ENCODE peak calls at places on chromosomes 11 and 22, in six cellular contexts. L is CD8-positive, alpha-beta memory T cell; S is naive thymus-derived CD4-positive, alpha-beta T cell; A is HepG2; U is adipocyte; T is tibial nerve. W is an unnamed sample. For H3K36me3, the result is how much of the 10 kb centered on the place peaks cover.

GRCh38 chr11:1852885-1853284 is at the start of gene LSP1:
- DNase-seq in L (peak), T (no peak), S (peak), A (no peak), U (no peak), W (no peak)

GRCh38 chr22:41429232-41429945 is 17.2 kb downstream of the TOB2 start:
- DNase-seq in A (no peak), S (no peak), U (no peak), L (no peak), T (no peak), W (no peak)

GRCh38 chr11:63747006-63747405 is 21.6 kb downstream of the ZFTA start:
- DNase-seq in S (no peak), A (no peak), U (peak), T (no peak), L (no peak), W (no peak)

GRCh38 chr11:112241486-112241885 is 15.3 kb downstream of the PTS start:
- DNase-seq in U (peak), S (no peak), A (peak), L (no peak), T (no peak), W (no peak)

GRCh38 chr11:33695051-33695566 is 5.5 kb downstream of the C11orf91 start:
- DNase-seq in L (no peak), A (peak), S (no peak), T (no peak), U (no peak), W (no peak)

GRCh38 chr11:78424334-78425270 is 7.0 kb upstream of the GAB2 start:
- DNase-seq in A (no peak), L (no peak), T (no peak), S (no peak), U (peak), W (no peak)

GRCh38 chr22:41217553-41218157 is 12.5 kb downstream of the L3MBTL2 start:
- DNase-seq in U (peak), S (peak), A (no peak), L (peak), T (peak), W (no peak)

GRCh38 chr11:11857769-11858168 is 16.0 kb downstream of the USP47 start:
- DNase-seq in S (no peak), T (no peak), L (peak), U (no peak), A (peak), W (no peak)

GRCh38 chr11:11010624-11011127 is 152.8 kb upstream of the ZBED5 start:
- DNase-seq in T (no peak), A (peak), L (no peak), U (peak), S (no peak), W (peak)

GRCh38 chr22:47613606-47614350 is 851.3 kb downstream of the TBC1D22A start:
- DNase-seq in T (no peak), S (no peak), U (no peak), L (no peak), A (no peak), W (no peak)

GRCh38 chr11:68413591-68413999 is 47.0 kb upstream of the PPP6R3 start:
- DNase-seq in U (no peak), S (no peak), L (no peak), T (no peak), A (no peak), W (no peak)

GRCh38 chr11:10492084-10492483 is 37.0 kb downstream of the AMPD3 start:
- DNase-seq in S (no peak), U (no peak), L (no peak), A (no peak), T (no peak), W (no peak)

GRCh38 chr11:1482581-1483444 is 3.8 kb downstream of the MOB2 start:
- DNase-seq in U (no peak), T (no peak), A (no peak), S (no peak), L (no peak), W (peak)

GRCh38 chr11:17415523-17416104 is 27.2 kb upstream of the KCNJ11 start:
- DNase-seq in A (no peak), S (no peak), L (no peak), U (no peak), T (no peak), W (peak)

GRCh38 chr11:13277719-13278619 is at the start of gene BMAL1:
- DNase-seq in T (peak), A (no peak), L (peak), S (peak), U (peak), W (peak)

GRCh38 chr22:28904211-28904808 is 20.9 kb downstream of the ZNRF3 start:
- DNase-seq in L (no peak), A (no peak), S (no peak), T (no peak), U (peak), W (peak)

GRCh38 chr11:75553889-75554257 is 8.2 kb upstream of the SERPINH1 start:
- DNase-seq in T (peak), A (no peak), U (no peak), S (no peak), L (no peak), W (no peak)

GRCh38 chr22:27748355-27749168 is 53.0 kb downstream of the MN1 start:
- DNase-seq in A (no peak), U (peak), L (no peak), S (no peak), T (no peak), W (peak)

GRCh38 chr11:134485316-134485715 is 73.3 kb upstream of the B3GAT1 start:
- DNase-seq in U (no peak), A (no peak), L (no peak), S (no peak), T (no peak), W (no peak)

GRCh38 chr11:64266339-64266738 is 15.0 kb downstream of the PLCB3 start:
- DNase-seq in S (no peak), L (no peak), U (no peak), T (no peak), A (no peak), W (peak)

GRCh38 chr11:61119055-61119454 is 16.8 kb downstream of the CD5 start:
- DNase-seq in L (no peak), T (no peak), A (no peak), S (no peak), U (no peak), W (peak)

GRCh38 chr11:46387919-46388618 is 3.5 kb downstream of the CHRM4 start:
- DNase-seq in U (no peak), A (no peak), T (no peak), L (no peak), S (no peak), W (no peak)

GRCh38 chr11:67366546-67366945 is 6.9 kb downstream of the CLCF1 start:
- DNase-seq in T (no peak), A (no peak), U (no peak), S (no peak), L (no peak), W (no peak)

GRCh38 chr11:95984035-95984434 is 60.1 kb upstream of the MTMR2 start:
- DNase-seq in T (no peak), U (no peak), A (no peak), L (no peak), S (no peak), W (no peak)
- H3K36me3 ChIP-seq in T (half or more), U (under half), A (half or more), L (under half), S (half or more), W (under half)

GRCh38 chr11:77118086-77118485 is 10.0 kb upstream of the MYO7A start:
- DNase-seq in L (no peak), A (no peak), U (no peak), T (no peak), S (no peak), W (no peak)
- H3K36me3 ChIP-seq in L (under half), A (under half), U (half or more), T (half or more), S (under half), W (under half)

GRCh38 chr22:20951932-20952380 is 15.1 kb upstream of the AIFM3 start:
- DNase-seq in A (peak), U (no peak), T (no peak), S (no peak), L (no peak), W (no peak)

GRCh38 chr22:20953342-20953608 is 13.8 kb upstream of the AIFM3 start:
- DNase-seq in S (no peak), A (no peak), U (no peak), T (no peak), L (no peak), W (no peak)

GRCh38 chr22:20955548-20955947 is 11.5 kb upstream of the AIFM3 start:
- DNase-seq in S (no peak), L (no peak), A (no peak), T (no peak), U (no peak), W (no peak)

GRCh38 chr22:20952544-20953341 is 14.3 kb upstream of the AIFM3 start:
- DNase-seq in L (no peak), U (no peak), S (no peak), T (no peak), A (peak), W (peak)

GRCh38 chr22:20953668-20954500 is 13.2 kb upstream of the AIFM3 start:
- DNase-seq in U (peak), A (peak), L (no peak), S (no peak), T (no peak), W (peak)
- H3K36me3 ChIP-seq in U (under half), A (under half), L (under half), S (under half), T (under half), W (under half)

GRCh38 chr11:43408277-43408676 is 49.6 kb downstream of the TTC17 start:
- DNase-seq in A (peak), U (no peak), L (no peak), T (no peak), S (no peak), W (no peak)

GRCh38 chr11:43404406-43404805 is 45.7 kb downstream of the TTC17 start:
- DNase-seq in T (no peak), L (no peak), U (no peak), S (no peak), A (no peak), W (no peak)

GRCh38 chr11:43404836-43405479 is 46.2 kb downstream of the TTC17 start:
- DNase-seq in A (no peak), T (no peak), S (no peak), L (no peak), U (no peak), W (no peak)

GRCh38 chr11:43410394-43410793 is 51.7 kb downstream of the TTC17 start:
- DNase-seq in S (no peak), T (no peak), L (no peak), U (no peak), A (peak), W (no peak)
- H3K36me3 ChIP-seq in S (half or more), T (half or more), L (under half), U (half or more), A (under half), W (under half)

GRCh38 chr11:34996958-34997357 is 80.5 kb downstream of the PDHX start:
- DNase-seq in S (no peak), A (no peak), L (no peak), T (no peak), U (no peak), W (no peak)

GRCh38 chr11:34999453-34999852 is 83.0 kb downstream of the PDHX start:
- DNase-seq in L (no peak), T (no peak), A (no peak), S (no peak), U (no peak), W (no peak)

GRCh38 chr11:34997872-34998548 is 81.6 kb downstream of the PDHX start:
- DNase-seq in S (no peak), A (no peak), L (peak), T (no peak), U (peak), W (no peak)

GRCh38 chr11:34994859-34995258 is 78.4 kb downstream of the PDHX start:
- DNase-seq in U (no peak), T (no peak), A (no peak), L (no peak), S (no peak), W (no peak)
- H3K36me3 ChIP-seq in U (under half), T (under half), A (under half), L (under half), S (under half), W (under half)

GRCh38 chr22:35397095-35397904 is 2.6 kb upstream of the MCM5 start:
- DNase-seq in S (no peak), A (peak), U (no peak), L (no peak), T (no peak), W (no peak)
- H3K36me3 ChIP-seq in S (under half), A (under half), U (under half), L (under half), T (under half), W (under half)